ENCODE peak calls at places on chromosomes 13 and 19, in four cellular contexts. One of them, this sample, is unnamed.

GRCh38 chr19:47511128-47511517 is 3.7 kb downstream of the NAPA start:
- DNase-seq in AG04449: no peak
- DNase-seq in ovary: peak
- DNase-seq in upper lobe of right lung: no peak
- DNase-seq in this sample: no peak

GRCh38 chr19:14135355-14135754 is 1.0 kb downstream of the ASF1B start:
- DNase-seq in upper lobe of right lung: no peak
- DNase-seq in AG04449: no peak
- DNase-seq in ovary: no peak
- DNase-seq in this sample: no peak

GRCh38 chr13:113565526-113566226 is 18.9 kb upstream of the TFDP1 start:
- DNase-seq in AG04449: no peak
- DNase-seq in upper lobe of right lung: peak
- DNase-seq in ovary: peak
- DNase-seq in this sample: no peak

GRCh38 chr13:94254737-94255136 is 224.7 kb downstream of the DCT start:
- DNase-seq in upper lobe of right lung: no peak
- DNase-seq in AG04449: no peak
- DNase-seq in ovary: no peak
- DNase-seq in this sample: no peak

GRCh38 chr19:30649934-30650614 is 277.9 kb downstream of the ZNF536 start:
- DNase-seq in AG04449: peak
- DNase-seq in ovary: no peak
- DNase-seq in upper lobe of right lung: no peak
- DNase-seq in this sample: no peak

GRCh38 chr13:48400820-48401219 is 12.1 kb downstream of the LPAR6 start:
- DNase-seq in AG04449: peak
- DNase-seq in upper lobe of right lung: no peak
- DNase-seq in ovary: no peak
- DNase-seq in this sample: no peak

GRCh38 chr19:5439452-5439851 is 15.8 kb upstream of the ZNRF4 start:
- DNase-seq in ovary: no peak
- DNase-seq in upper lobe of right lung: no peak
- DNase-seq in AG04449: no peak
- DNase-seq in this sample: no peak

GRCh38 chr13:79379274-79379673 is 26.8 kb downstream of the RBM26 start:
- DNase-seq in upper lobe of right lung: no peak
- DNase-seq in AG04449: no peak
- DNase-seq in ovary: no peak
- DNase-seq in this sample: no peak

GRCh38 chr19:37332839-37333238 is 38.1 kb upstream of the ZNF527 start:
- DNase-seq in AG04449: no peak
- DNase-seq in upper lobe of right lung: no peak
- DNase-seq in ovary: no peak
- DNase-seq in this sample: no peak

GRCh38 chr19:40549007-40549708 is 27.5 kb upstream of the SHKBP1 start:
- DNase-seq in ovary: peak
- DNase-seq in AG04449: no peak
- DNase-seq in upper lobe of right lung: peak
- DNase-seq in this sample: peak

GRCh38 chr13:102195566-102196462 is 206.0 kb downstream of the FGF14 start:
- DNase-seq in ovary: no peak
- DNase-seq in AG04449: no peak
- DNase-seq in upper lobe of right lung: no peak
- DNase-seq in this sample: no peak

GRCh38 chr19:16266586-16266942 is 58.1 kb upstream of the KLF2 start:
- DNase-seq in upper lobe of right lung: no peak
- DNase-seq in AG04449: no peak
- DNase-seq in ovary: no peak
- DNase-seq in this sample: no peak

GRCh38 chr19:30228113-30228725 is 144.0 kb upstream of the ZNF536 start:
- DNase-seq in upper lobe of right lung: no peak
- DNase-seq in AG04449: no peak
- DNase-seq in ovary: no peak
- DNase-seq in this sample: no peak

GRCh38 chr19:12611361-12611699 is 610 bp downstream of the ZNF791 start:
- DNase-seq in ovary: peak
- DNase-seq in upper lobe of right lung: peak
- DNase-seq in AG04449: no peak
- DNase-seq in this sample: peak

DNA sequence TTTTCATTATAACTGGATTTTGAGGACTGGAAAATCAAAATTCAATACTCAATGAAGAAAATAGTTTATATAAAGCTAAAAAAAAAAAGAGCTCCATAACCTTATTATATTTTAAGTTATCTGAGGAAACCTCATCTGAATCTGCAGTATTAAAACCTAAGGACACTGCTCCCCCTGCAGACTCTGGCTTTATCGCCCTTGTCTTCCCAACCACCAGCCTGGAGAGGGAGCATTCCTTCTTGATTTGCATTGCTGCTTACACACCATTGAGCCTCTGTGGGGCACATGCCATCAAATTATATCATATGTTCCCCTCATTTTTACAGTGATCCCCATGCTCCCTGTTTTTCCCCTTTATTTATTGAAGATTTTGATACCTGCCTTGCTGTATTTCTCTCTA is 871.4 kb upstream of the GPC6 start:
- DNase-seq in AG04449: no peak
- DNase-seq in upper lobe of right lung: no peak
- DNase-seq in ovary: peak
- DNase-seq in this sample: no peak
- TF ChIP-seq CTCF in AG04449: no peak
- TF ChIP-seq CTCF in upper lobe of right lung: peak
- TF ChIP-seq CTCF in ovary: no peak
- TF ChIP-seq CTCF in this sample: peak

GRCh38 chr19:17281391-17282304 is at the start of gene ANKLE1:
- DNase-seq in AG04449: no peak
- DNase-seq in upper lobe of right lung: no peak
- DNase-seq in ovary: peak
- DNase-seq in this sample: peak
- H3K4me3 ChIP-seq in AG04449: peak
- H3K4me3 ChIP-seq in upper lobe of right lung: peak
- H3K4me3 ChIP-seq in ovary: no peak
- H3K4me3 ChIP-seq in this sample: peak

GRCh38 chr19:51019544-51019925 is at the start of gene KLK10:
- DNase-seq in AG04449: no peak
- DNase-seq in ovary: no peak
- DNase-seq in upper lobe of right lung: no peak
- DNase-seq in this sample: no peak

GRCh38 chr19:51018745-51019543 is 565 bp downstream of the KLK10 start:
- DNase-seq in AG04449: no peak
- DNase-seq in upper lobe of right lung: no peak
- DNase-seq in ovary: peak
- DNase-seq in this sample: no peak

GRCh38 chr19:51014242-51014641 is 5.3 kb downstream of the KLK10 start:
- DNase-seq in ovary: no peak
- DNase-seq in upper lobe of right lung: no peak
- DNase-seq in AG04449: no peak
- DNase-seq in this sample: no peak

GRCh38 chr19:51015691-51016267 is 3.7 kb downstream of the KLK10 start:
- DNase-seq in upper lobe of right lung: no peak
- DNase-seq in AG04449: no peak
- DNase-seq in ovary: peak
- DNase-seq in this sample: no peak

GRCh38 chr19:51016798-51017683 is 2.5 kb downstream of the KLK10 start:
- DNase-seq in ovary: peak
- DNase-seq in AG04449: no peak
- DNase-seq in upper lobe of right lung: no peak
- DNase-seq in this sample: peak
- TF ChIP-seq CTCF in ovary: peak
- TF ChIP-seq CTCF in AG04449: peak
- TF ChIP-seq CTCF in upper lobe of right lung: peak
- TF ChIP-seq CTCF in this sample: peak

GRCh38 chr13:97431365-97431764 is 2.6 kb upstream of the RAP2A start:
- DNase-seq in AG04449: no peak
- DNase-seq in ovary: no peak
- DNase-seq in upper lobe of right lung: no peak
- DNase-seq in this sample: no peak
- H3K4me3 ChIP-seq in AG04449: no peak
- H3K4me3 ChIP-seq in ovary: no peak
- H3K4me3 ChIP-seq in upper lobe of right lung: no peak
- H3K4me3 ChIP-seq in this sample: no peak

GRCh38 chr19:27824108-27824507 is 1388.8 kb downstream of the UQCRFS1 start:
- DNase-seq in ovary: no peak
- DNase-seq in upper lobe of right lung: no peak
- DNase-seq in AG04449: no peak
- DNase-seq in this sample: no peak

GRCh38 chr19:27815985-27816384 is 1397.0 kb downstream of the UQCRFS1 start:
- DNase-seq in upper lobe of right lung: no peak
- DNase-seq in ovary: no peak
- DNase-seq in AG04449: no peak
- DNase-seq in this sample: no peak

GRCh38 chr19:27822336-27822735 is 1390.6 kb downstream of the UQCRFS1 start:
- DNase-seq in upper lobe of right lung: no peak
- DNase-seq in AG04449: no peak
- DNase-seq in ovary: no peak
- DNase-seq in this sample: no peak

GRCh38 chr19:27821418-27822018 is 1391.4 kb downstream of the UQCRFS1 start:
- DNase-seq in ovary: no peak
- DNase-seq in upper lobe of right lung: no peak
- DNase-seq in AG04449: no peak
- DNase-seq in this sample: no peak
- TF ChIP-seq CTCF in ovary: no peak
- TF ChIP-seq CTCF in upper lobe of right lung: no peak
- TF ChIP-seq CTCF in AG04449: no peak
- TF ChIP-seq CTCF in this sample: no peak

DNA sequence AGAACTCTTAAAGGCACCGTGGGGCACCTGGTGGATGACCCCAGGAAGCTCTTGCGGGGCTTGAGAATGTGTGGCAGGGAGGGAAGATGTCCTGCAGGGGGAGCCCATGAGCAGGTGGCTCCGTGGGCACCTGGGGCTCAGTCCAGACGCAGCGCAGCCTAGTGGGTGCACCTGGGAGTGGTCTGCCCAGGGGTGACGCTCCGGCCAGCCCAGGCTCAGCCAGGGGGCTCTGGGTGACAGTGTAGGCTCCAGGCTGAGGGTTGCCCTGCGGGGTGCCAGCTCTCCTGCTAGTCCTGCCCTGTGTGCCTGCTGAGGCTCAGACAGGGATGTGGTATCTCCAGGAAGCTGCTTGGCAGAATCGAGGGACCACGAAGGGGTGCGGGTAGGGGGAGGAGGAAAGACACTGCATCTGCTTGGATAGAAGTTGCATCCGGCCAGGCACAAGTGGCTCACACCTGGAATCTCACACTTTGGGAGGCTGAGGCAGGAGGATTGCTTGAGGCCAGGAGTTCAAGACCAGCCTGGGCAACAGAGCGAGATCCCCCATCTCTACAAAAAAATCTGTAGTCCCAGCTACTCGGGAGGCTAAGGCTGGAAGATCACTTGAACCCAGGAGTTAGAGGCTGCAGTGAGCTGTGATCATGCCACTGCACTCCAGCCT is 15.0 kb upstream of the PGLS start:
- DNase-seq in ovary: peak
- DNase-seq in upper lobe of right lung: peak
- DNase-seq in AG04449: no peak
- DNase-seq in this sample: peak
- H3K4me3 ChIP-seq in ovary: no peak
- H3K4me3 ChIP-seq in upper lobe of right lung: no peak
- H3K4me3 ChIP-seq in AG04449: no peak
- H3K4me3 ChIP-seq in this sample: no peak

This sample was measured in Peyer's patch.